ENCODE peak calls at places on chromosomes 2 and 18, in five cellular contexts. One of them, this sample, is unnamed.
A peak's percentile ranks its signal among the peaks of the same experiment; 100 is the strongest.

GRCh38 chr2:96501886-96502810 is 3.0 kb downstream of the NEURL3 start:
- DNase-seq in fibroblast of lung: no peak
- DNase-seq in foreskin melanocyte: no peak
- DNase-seq in choroid plexus epithelial cell: no peak
- DNase-seq in NCI-H82: no peak
- DNase-seq in this sample: no peak

GRCh38 chr2:156077041-156077735 is 255.3 kb downstream of the NR4A2 start:
- DNase-seq in fibroblast of lung: no peak
- DNase-seq in foreskin melanocyte: no peak
- DNase-seq in choroid plexus epithelial cell: no peak
- DNase-seq in NCI-H82: peak; percentile 60
- DNase-seq in this sample: peak; percentile 76

GRCh38 chr2:212147921-212148513 is 390.6 kb downstream of the ERBB4 start:
- DNase-seq in fibroblast of lung: peak; percentile 20
- DNase-seq in foreskin melanocyte: peak; percentile 32
- DNase-seq in choroid plexus epithelial cell: peak; percentile 38
- DNase-seq in NCI-H82: peak; percentile 51
- DNase-seq in this sample: peak; percentile 49

GRCh38 chr2:147595200-147595599 is 249.6 kb upstream of the ACVR2A start:
- DNase-seq in fibroblast of lung: no peak
- DNase-seq in foreskin melanocyte: no peak
- DNase-seq in choroid plexus epithelial cell: no peak
- DNase-seq in NCI-H82: no peak
- DNase-seq in this sample: no peak

GRCh38 chr18:61616111-61616610 is 276.6 kb downstream of the RNF152 start:
- DNase-seq in fibroblast of lung: no peak
- DNase-seq in foreskin melanocyte: no peak
- DNase-seq in choroid plexus epithelial cell: no peak
- DNase-seq in NCI-H82: no peak
- DNase-seq in this sample: no peak

GRCh38 chr18:42264467-42264866 is 309.4 kb downstream of the PIK3C3 start:
- DNase-seq in fibroblast of lung: no peak
- DNase-seq in foreskin melanocyte: no peak
- DNase-seq in choroid plexus epithelial cell: no peak
- DNase-seq in NCI-H82: no peak
- DNase-seq in this sample: no peak

GRCh38 chr2:235098273-235098672 is 146.5 kb downstream of the SH3BP4 start:
- DNase-seq in fibroblast of lung: no peak
- DNase-seq in foreskin melanocyte: no peak
- DNase-seq in choroid plexus epithelial cell: no peak
- DNase-seq in NCI-H82: peak; percentile 10
- DNase-seq in this sample: no peak

GRCh38 chr2:108621689-108622681 is 87.7 kb downstream of the LIMS1 start:
- DNase-seq in fibroblast of lung: no peak
- DNase-seq in foreskin melanocyte: no peak
- DNase-seq in choroid plexus epithelial cell: no peak
- DNase-seq in NCI-H82: no peak
- DNase-seq in this sample: no peak

GRCh38 chr2:69975136-69975852 is 13.9 kb upstream of the ASPRV1 start:
- DNase-seq in fibroblast of lung: no peak
- DNase-seq in foreskin melanocyte: no peak
- DNase-seq in choroid plexus epithelial cell: no peak
- DNase-seq in NCI-H82: no peak
- DNase-seq in this sample: no peak

GRCh38 chr2:233799087-233799665 is 21.0 kb downstream of the MROH2A start:
- DNase-seq in fibroblast of lung: no peak
- DNase-seq in foreskin melanocyte: no peak
- DNase-seq in choroid plexus epithelial cell: no peak
- DNase-seq in NCI-H82: no peak
- DNase-seq in this sample: no peak

GRCh38 chr18:32610116-32610630 is 139.5 kb upstream of the GAREM1 start:
- DNase-seq in fibroblast of lung: no peak
- DNase-seq in foreskin melanocyte: no peak
- DNase-seq in choroid plexus epithelial cell: no peak
- DNase-seq in NCI-H82: no peak
- DNase-seq in this sample: no peak

GRCh38 chr2:99679518-99679917 is 189.7 kb upstream of the REV1 start:
- DNase-seq in fibroblast of lung: no peak
- DNase-seq in foreskin melanocyte: no peak
- DNase-seq in choroid plexus epithelial cell: no peak
- DNase-seq in NCI-H82: no peak
- DNase-seq in this sample: no peak

GRCh38 chr2:171365232-171365631 is 68.6 kb downstream of the METTL8 start:
- DNase-seq in fibroblast of lung: no peak
- DNase-seq in foreskin melanocyte: no peak
- DNase-seq in choroid plexus epithelial cell: no peak
- DNase-seq in NCI-H82: peak; percentile 41
- DNase-seq in this sample: no peak

GRCh38 chr2:88180594-88181240 is 10.6 kb downstream of the THNSL2 start:
- DNase-seq in fibroblast of lung: no peak
- DNase-seq in foreskin melanocyte: peak; percentile 70
- DNase-seq in choroid plexus epithelial cell: no peak
- DNase-seq in NCI-H82: peak; percentile 32
- DNase-seq in this sample: peak; percentile 31

GRCh38 chr18:32674491-32674890 is 98.3 kb downstream of the KLHL14 start:
- DNase-seq in fibroblast of lung: no peak
- DNase-seq in foreskin melanocyte: no peak
- DNase-seq in choroid plexus epithelial cell: peak; percentile 15
- DNase-seq in NCI-H82: peak; percentile 53
- DNase-seq in this sample: peak; percentile 40

GRCh38 chr18:68083131-68083530 is 566.6 kb upstream of the DSEL start:
- DNase-seq in fibroblast of lung: peak; percentile 86
- DNase-seq in foreskin melanocyte: no peak
- DNase-seq in choroid plexus epithelial cell: peak; percentile 81
- DNase-seq in NCI-H82: no peak
- DNase-seq in this sample: peak; percentile 64

GRCh38 chr2:160324161-160324768 is 124.2 kb upstream of the ITGB6 start:
- DNase-seq in fibroblast of lung: peak; percentile 77
- DNase-seq in foreskin melanocyte: peak; percentile 49
- DNase-seq in choroid plexus epithelial cell: peak; percentile 74
- DNase-seq in NCI-H82: peak; percentile 66
- DNase-seq in this sample: peak; percentile 72

This sample was measured in myocyte.